ENCODE peak calls at places on chromosomes 6 and 20, in six cellular contexts. One of them, this sample, is unnamed.

GRCh38 chr20:33006776-33007375 is 628 bp upstream of the BPIFB2 start:
- DNase-seq in neural progenitor cell: no peak
- DNase-seq in IMR-90: no peak
- DNase-seq in sigmoid colon: no peak
- DNase-seq in H7: no peak
- DNase-seq in left lung: no peak
- DNase-seq in this sample: no peak

GRCh38 chr6:1538810-1539482 is 70.8 kb upstream of the FOXC1 start:
- DNase-seq in neural progenitor cell: no peak
- DNase-seq in IMR-90: no peak
- DNase-seq in sigmoid colon: no peak
- DNase-seq in H7: no peak
- DNase-seq in left lung: no peak
- DNase-seq in this sample: no peak

GRCh38 chr6:144528605-144529425 is 243.7 kb downstream of the UTRN start:
- DNase-seq in neural progenitor cell: peak; percentile 81
- DNase-seq in IMR-90: peak; percentile 28
- DNase-seq in sigmoid colon: no peak
- DNase-seq in H7: no peak
- DNase-seq in left lung: no peak
- DNase-seq in this sample: peak; percentile 64

GRCh38 chr20:43977252-43977651 is 62.6 kb downstream of the TOX2 start:
- DNase-seq in neural progenitor cell: no peak
- DNase-seq in IMR-90: peak; percentile 20
- DNase-seq in sigmoid colon: no peak
- DNase-seq in H7: no peak
- DNase-seq in left lung: no peak
- DNase-seq in this sample: no peak

GRCh38 chr6:52994789-52995078 is 350 bp downstream of the GSTA4 start:
- DNase-seq in neural progenitor cell: no peak
- DNase-seq in IMR-90: peak; percentile 8
- DNase-seq in sigmoid colon: peak; percentile 77
- DNase-seq in H7: peak; percentile 77
- DNase-seq in left lung: peak; percentile 83
- DNase-seq in this sample: peak; percentile 65

GRCh38 chr6:134007077-134007476 is 45.3 kb downstream of the SLC2A12 start:
- DNase-seq in neural progenitor cell: no peak
- DNase-seq in IMR-90: no peak
- DNase-seq in sigmoid colon: no peak
- DNase-seq in H7: no peak
- DNase-seq in left lung: peak; percentile 74
- DNase-seq in this sample: no peak

GRCh38 chr6:24667378-24667803 is 514 bp downstream of the ACOT13 start:
- DNase-seq in neural progenitor cell: no peak
- DNase-seq in IMR-90: peak; percentile 23
- DNase-seq in sigmoid colon: no peak
- DNase-seq in H7: no peak
- DNase-seq in left lung: no peak
- DNase-seq in this sample: no peak

GRCh38 chr6:169131356-169131755 is 122.3 kb downstream of the THBS2 start:
- DNase-seq in neural progenitor cell: no peak
- DNase-seq in IMR-90: no peak
- DNase-seq in sigmoid colon: no peak
- DNase-seq in H7: no peak
- DNase-seq in left lung: no peak
- DNase-seq in this sample: no peak

GRCh38 chr6:7232351-7232750 is 80.6 kb downstream of the SSR1 start:
- DNase-seq in neural progenitor cell: no peak
- DNase-seq in IMR-90: peak; percentile 36
- DNase-seq in sigmoid colon: no peak
- DNase-seq in H7: no peak
- DNase-seq in left lung: no peak
- DNase-seq in this sample: no peak

GRCh38 chr20:6007094-6007528 is 46.7 kb downstream of the LRRN4 start:
- DNase-seq in neural progenitor cell: peak; percentile 9
- DNase-seq in IMR-90: no peak
- DNase-seq in sigmoid colon: no peak
- DNase-seq in H7: peak; percentile 14
- DNase-seq in left lung: no peak
- DNase-seq in this sample: no peak

GRCh38 chr6:5180636-5181035 is 80.1 kb downstream of the LYRM4 start:
- DNase-seq in neural progenitor cell: no peak
- DNase-seq in IMR-90: no peak
- DNase-seq in sigmoid colon: no peak
- DNase-seq in H7: no peak
- DNase-seq in left lung: no peak
- DNase-seq in this sample: no peak

GRCh38 chr20:56088381-56088780 is 83.1 kb upstream of the CBLN4 start:
- DNase-seq in neural progenitor cell: no peak
- DNase-seq in IMR-90: no peak
- DNase-seq in sigmoid colon: no peak
- DNase-seq in H7: no peak
- DNase-seq in left lung: no peak
- DNase-seq in this sample: no peak

GRCh38 chr20:35319206-35320197 is 27.3 kb upstream of the FAM83C start:
- DNase-seq in neural progenitor cell: no peak
- DNase-seq in IMR-90: peak; percentile 89
- DNase-seq in sigmoid colon: no peak
- DNase-seq in H7: no peak
- DNase-seq in left lung: no peak
- DNase-seq in this sample: no peak

GRCh38 chr6:89986650-89987074 is 92.4 kb downstream of the GJA10 start:
- DNase-seq in neural progenitor cell: peak; percentile 45
- DNase-seq in IMR-90: peak; percentile 89
- DNase-seq in sigmoid colon: no peak
- DNase-seq in H7: no peak
- DNase-seq in left lung: no peak
- DNase-seq in this sample: no peak

GRCh38 chr6:169926617-169927417 is 175.4 kb downstream of the ERMARD start:
- DNase-seq in neural progenitor cell: no peak
- DNase-seq in IMR-90: no peak
- DNase-seq in sigmoid colon: no peak
- DNase-seq in H7: no peak
- DNase-seq in left lung: no peak
- DNase-seq in this sample: no peak

GRCh38 chr20:25865715-25866656 is 169.3 kb upstream of the ZNF337 start:
- DNase-seq in neural progenitor cell: peak; percentile 90
- DNase-seq in IMR-90: peak; percentile 41
- DNase-seq in sigmoid colon: peak; percentile 85
- DNase-seq in H7: peak; percentile 83
- DNase-seq in left lung: peak; percentile 90
- DNase-seq in this sample: peak; percentile 81

GRCh38 chr6:135181333-135182119 is 418 bp downstream of the MYB start:
- DNase-seq in neural progenitor cell: peak; percentile 48
- DNase-seq in IMR-90: no peak
- DNase-seq in sigmoid colon: no peak
- DNase-seq in H7: peak; percentile 75
- DNase-seq in left lung: peak; percentile 68
- DNase-seq in this sample: peak; percentile 16

GRCh38 chr6:3165631-3166534 is 8.5 kb upstream of the TUBB2A start:
- DNase-seq in neural progenitor cell: peak; percentile 76
- DNase-seq in IMR-90: peak; percentile 32
- DNase-seq in sigmoid colon: no peak
- DNase-seq in H7: peak; percentile 60
- DNase-seq in left lung: no peak
- DNase-seq in this sample: no peak

GRCh38 chr6:15770347-15771143 is 107.7 kb upstream of the DTNBP1 start:
- DNase-seq in neural progenitor cell: no peak
- DNase-seq in IMR-90: peak; percentile 8
- DNase-seq in sigmoid colon: no peak
- DNase-seq in H7: no peak
- DNase-seq in left lung: no peak
- DNase-seq in this sample: no peak

GRCh38 chr6:127900935-127901334 is at the start of gene THEMIS:
- DNase-seq in neural progenitor cell: no peak
- DNase-seq in IMR-90: no peak
- DNase-seq in sigmoid colon: no peak
- DNase-seq in H7: no peak
- DNase-seq in left lung: no peak
- DNase-seq in this sample: no peak

GRCh38 chr6:159100011-159100788 is 55.4 kb upstream of the TAGAP start:
- DNase-seq in neural progenitor cell: no peak
- DNase-seq in IMR-90: no peak
- DNase-seq in sigmoid colon: no peak
- DNase-seq in H7: no peak
- DNase-seq in left lung: no peak
- DNase-seq in this sample: no peak

GRCh38 chr20:17972121-17972520 is 3.3 kb downstream of the MGME1 start:
- DNase-seq in neural progenitor cell: no peak
- DNase-seq in IMR-90: peak; percentile 42
- DNase-seq in sigmoid colon: no peak
- DNase-seq in H7: no peak
- DNase-seq in left lung: no peak
- DNase-seq in this sample: no peak
- H3K4me3 ChIP-seq in neural progenitor cell: peak overlapping the region; percentile 88
- H3K4me3 ChIP-seq in IMR-90: peak overlapping the region; percentile 28
- H3K4me3 ChIP-seq in sigmoid colon: no peak overlapping the region
- H3K4me3 ChIP-seq in H7: peak overlapping the region; percentile 82
- H3K4me3 ChIP-seq in left lung: no peak overlapping the region
- H3K4me3 ChIP-seq in this sample: peak overlapping the region; percentile 84

GRCh38 chr20:63004607-63005211 is 2.1 kb downstream of the BHLHE23 start:
- DNase-seq in neural progenitor cell: peak; percentile 41
- DNase-seq in IMR-90: no peak
- DNase-seq in sigmoid colon: no peak
- DNase-seq in H7: peak; percentile 87
- DNase-seq in left lung: peak; percentile 64
- DNase-seq in this sample: no peak

GRCh38 chr20:63005240-63005861 is 1.4 kb downstream of the BHLHE23 start:
- DNase-seq in neural progenitor cell: peak; percentile 60
- DNase-seq in IMR-90: no peak
- DNase-seq in sigmoid colon: no peak
- DNase-seq in H7: peak; percentile 84
- DNase-seq in left lung: peak; percentile 71
- DNase-seq in this sample: no peak

GRCh38 chr20:63006611-63007471 is at the start of gene BHLHE23:
- DNase-seq in neural progenitor cell: peak; percentile 88
- DNase-seq in IMR-90: no peak
- DNase-seq in sigmoid colon: no peak
- DNase-seq in H7: peak; percentile 96
- DNase-seq in left lung: peak; percentile 78
- DNase-seq in this sample: no peak

GRCh38 chr20:63007472-63007721 is 633 bp upstream of the BHLHE23 start:
- DNase-seq in neural progenitor cell: peak; percentile 37
- DNase-seq in IMR-90: no peak
- DNase-seq in sigmoid colon: no peak
- DNase-seq in H7: peak; percentile 81
- DNase-seq in left lung: no peak
- DNase-seq in this sample: no peak

DNA sequence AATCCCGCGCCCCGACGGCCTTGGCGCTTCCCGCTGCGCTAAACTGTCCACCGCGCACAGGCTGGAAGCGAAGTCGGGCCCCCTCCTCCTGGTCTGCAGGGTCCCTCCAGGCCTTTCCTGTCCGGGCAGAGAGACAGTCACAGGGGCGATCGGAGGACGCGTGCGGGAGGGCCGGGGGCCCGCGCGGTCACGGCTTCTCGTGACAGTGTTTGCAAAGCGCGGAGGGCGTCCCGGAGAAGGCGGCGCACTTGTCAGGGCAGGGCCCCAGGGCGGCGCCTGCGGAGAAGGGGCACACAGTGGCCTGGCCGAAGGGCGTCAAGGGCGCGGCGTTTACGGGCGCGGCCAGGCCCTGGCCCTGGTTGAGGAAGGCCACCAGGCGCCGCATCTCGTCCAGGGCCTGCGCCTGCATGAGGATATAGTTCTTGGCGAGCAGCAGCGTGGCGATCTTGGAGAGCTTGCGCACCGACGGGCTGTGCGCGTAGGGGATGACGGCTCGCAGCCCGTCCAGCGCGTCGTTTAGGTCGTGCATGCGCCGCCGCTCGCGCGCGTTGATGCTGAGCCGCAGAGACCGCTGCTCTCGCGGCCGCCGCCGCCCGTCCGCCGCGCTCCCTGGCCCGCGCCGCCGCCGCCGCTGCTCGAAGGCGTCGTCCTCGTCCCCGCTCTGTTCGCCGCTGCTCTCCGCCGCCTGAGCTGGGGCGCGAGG is 751 bp downstream of the BHLHE23 start:
- DNase-seq in neural progenitor cell: peak; percentile 79
- DNase-seq in IMR-90: peak; percentile 10
- DNase-seq in sigmoid colon: no peak
- DNase-seq in H7: peak; percentile 85
- DNase-seq in left lung: peak; percentile 68
- DNase-seq in this sample: no peak
- H3K27me3 ChIP-seq in neural progenitor cell: peaks cover 100% of the 10 kb centered on the region
- H3K27me3 ChIP-seq in IMR-90: peaks cover 89% of the 10 kb centered on the region
- H3K27me3 ChIP-seq in sigmoid colon: peaks cover 100% of the 10 kb centered on the region
- H3K27me3 ChIP-seq in H7: peaks cover 66% of the 10 kb centered on the region
- H3K27me3 ChIP-seq in left lung: peaks cover 97% of the 10 kb centered on the region
- H3K27me3 ChIP-seq in this sample: peaks cover 100% of the 10 kb centered on the region

GRCh38 chr20:14568701-14569100 is 231.3 kb upstream of the FLRT3 start:
- DNase-seq in neural progenitor cell: peak; percentile 59
- DNase-seq in IMR-90: no peak
- DNase-seq in sigmoid colon: no peak
- DNase-seq in H7: no peak
- DNase-seq in left lung: no peak
- DNase-seq in this sample: no peak
- H3K4me3 ChIP-seq in neural progenitor cell: peak overlapping the region; percentile 22
- H3K4me3 ChIP-seq in IMR-90: no peak overlapping the region
- H3K4me3 ChIP-seq in sigmoid colon: no peak overlapping the region
- H3K4me3 ChIP-seq in H7: no peak overlapping the region
- H3K4me3 ChIP-seq in left lung: no peak overlapping the region
- H3K4me3 ChIP-seq in this sample: no peak overlapping the region

GRCh38 chr20:2795451-2795850 is 5.0 kb downstream of the CPXM1 start:
- DNase-seq in neural progenitor cell: no peak
- DNase-seq in IMR-90: no peak
- DNase-seq in sigmoid colon: no peak
- DNase-seq in H7: no peak
- DNase-seq in left lung: no peak
- DNase-seq in this sample: no peak

GRCh38 chr20:2794202-2794748 is 6.2 kb downstream of the CPXM1 start:
- DNase-seq in neural progenitor cell: no peak
- DNase-seq in IMR-90: no peak
- DNase-seq in sigmoid colon: no peak
- DNase-seq in H7: no peak
- DNase-seq in left lung: no peak
- DNase-seq in this sample: no peak

GRCh38 chr20:2796011-2796660 is 4.3 kb downstream of the CPXM1 start:
- DNase-seq in neural progenitor cell: no peak
- DNase-seq in IMR-90: no peak
- DNase-seq in sigmoid colon: no peak
- DNase-seq in H7: no peak
- DNase-seq in left lung: no peak
- DNase-seq in this sample: no peak

GRCh38 chr20:2794866-2795447 is 5.5 kb downstream of the CPXM1 start:
- DNase-seq in neural progenitor cell: no peak
- DNase-seq in IMR-90: no peak
- DNase-seq in sigmoid colon: no peak
- DNase-seq in H7: no peak
- DNase-seq in left lung: no peak
- DNase-seq in this sample: no peak

DNA sequence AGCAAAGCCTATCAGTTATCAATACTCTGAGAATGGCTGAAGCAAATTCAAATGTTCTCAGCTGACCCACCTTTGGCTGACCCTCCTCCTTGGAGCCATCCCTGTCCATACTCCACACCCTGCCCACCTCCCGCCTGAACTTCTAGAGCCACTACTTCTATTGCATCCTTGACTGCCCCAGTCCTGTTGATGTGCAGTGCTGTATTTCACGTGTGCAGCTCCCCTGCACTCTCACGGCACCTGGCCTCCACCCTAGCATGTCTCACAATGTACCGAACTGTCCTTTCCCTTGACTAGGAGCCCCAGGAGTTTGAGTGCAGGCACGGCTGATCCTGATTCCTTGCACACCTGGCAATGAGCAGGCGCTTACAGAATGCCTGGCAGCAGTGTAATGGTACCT is 7.0 kb downstream of the CPXM1 start:
- DNase-seq in neural progenitor cell: no peak
- DNase-seq in IMR-90: no peak
- DNase-seq in sigmoid colon: no peak
- DNase-seq in H7: no peak
- DNase-seq in left lung: no peak
- DNase-seq in this sample: no peak
- H3K27me3 ChIP-seq in neural progenitor cell: no peaks in the 10 kb centered on the region
- H3K27me3 ChIP-seq in IMR-90: peaks cover 24% of the 10 kb centered on the region
- H3K27me3 ChIP-seq in sigmoid colon: peaks cover 36% of the 10 kb centered on the region
- H3K27me3 ChIP-seq in H7: no peaks in the 10 kb centered on the region
- H3K27me3 ChIP-seq in left lung: no peaks in the 10 kb centered on the region
- H3K27me3 ChIP-seq in this sample: peaks cover 8% of the 10 kb centered on the region

This sample was measured in BE2C.